ENCODE peak calls at places on chromosomes 3 and 15, in nine cellular contexts. J is NAMALWA; W is renal cortical epithelial cell; I is epithelial cell of proximal tubule; D is AML-193; V is H4; C is mesothelial cell of epicardium; K is iris pigment epithelial cell; X is activated T-helper 1 cell treated with anti-CD3 and anti-CD28 coated beads, Interleukin-12 subunit alpha, Interleukin-12 subunit beta, Interleukin-2, Interleukin-4 antibody, amounts not matched to agents 30 ng/mL and 10 ng/mL and 1 ng/mL, durations not matched to agents 14 hours and 24 hours and 36 hours. A is an unnamed sample.

GRCh38 chr3:87958289-87958688 is 100.5 kb downstream of the CGGBP1 start:
- DNase-seq in I (no peak), K (no peak), V (no peak), J (no peak), D (no peak), W (no peak), X (no peak), C (no peak), A (no peak)

GRCh38 chr3:16183601-16184270 is 9.3 kb downstream of the GALNT15 start:
- DNase-seq in X (no peak), D (no peak), V (peak), J (no peak), K (peak), C (no peak), W (peak), I (no peak), A (peak)

GRCh38 chr15:25054943-25055342 is 100.2 kb downstream of the SNRPN start:
- DNase-seq in D (no peak), K (no peak), I (no peak), C (peak), J (no peak), X (no peak), W (no peak), V (no peak), A (no peak)

GRCh38 chr15:29825205-29825604 is 2.9 kb upstream of the TJP1 start:
- DNase-seq in I (no peak), V (no peak), K (peak), J (peak), X (peak), D (no peak), W (no peak), C (no peak), A (no peak)

GRCh38 chr3:30400924-30401323 is 205.5 kb upstream of the TGFBR2 start:
- DNase-seq in V (no peak), J (no peak), X (no peak), W (no peak), I (no peak), C (no peak), K (peak), D (no peak), A (no peak)

GRCh38 chr3:151117044-151117443 is 31.6 kb downstream of the MED12L start:
- DNase-seq in C (no peak), J (no peak), W (no peak), V (no peak), X (no peak), I (no peak), D (no peak), K (no peak), A (no peak)

GRCh38 chr3:138323971-138324370 is 5.7 kb downstream of the NME9 start:
- DNase-seq in X (no peak), V (no peak), C (no peak), D (no peak), W (no peak), K (peak), J (no peak), I (no peak), A (no peak)

GRCh38 chr3:123389338-123389910 is 59.5 kb downstream of the ADCY5 start:
- DNase-seq in V (no peak), C (no peak), I (no peak), K (no peak), X (no peak), D (no peak), J (no peak), W (no peak), A (no peak)

GRCh38 chr15:54808321-54808720 is 388.4 kb downstream of the RSL24D1 start:
- DNase-seq in C (no peak), V (no peak), K (no peak), D (no peak), X (no peak), W (no peak), I (no peak), J (no peak), A (no peak)

GRCh38 chr3:106282931-106283330 is 414.1 kb upstream of the CBLB start:
- DNase-seq in I (peak), C (no peak), W (peak), J (no peak), V (no peak), X (no peak), D (no peak), K (no peak), A (no peak)

GRCh38 chr15:81411056-81411455 is 37.0 kb upstream of the TMC3 start:
- DNase-seq in V (no peak), D (no peak), X (no peak), I (no peak), J (no peak), K (no peak), W (no peak), C (no peak), A (no peak)

GRCh38 chr3:58333206-58334012 is 717 bp downstream of the PXK start:
- DNase-seq in C (no peak), K (no peak), J (peak), V (peak), D (peak), X (peak), W (peak), I (no peak), A (peak)

GRCh38 chr3:69292959-69293574 is 92.8 kb downstream of the FRMD4B start:
- DNase-seq in K (no peak), D (no peak), J (no peak), V (no peak), W (no peak), I (no peak), C (no peak), X (no peak), A (no peak)

GRCh38 chr15:60426870-60427528 is 29.2 kb upstream of the ANXA2 start:
- DNase-seq in K (peak), X (no peak), J (no peak), V (no peak), W (peak), D (no peak), I (no peak), C (no peak), A (peak)

GRCh38 chr15:91885054-91885453 is 31.5 kb downstream of the SLCO3A1 start:
- DNase-seq in C (no peak), J (no peak), V (no peak), D (no peak), W (no peak), K (no peak), X (no peak), I (no peak), A (no peak)

GRCh38 chr3:43970351-43970750 is 271.3 kb upstream of the TOPAZ1 start:
- DNase-seq in V (no peak), I (no peak), K (no peak), C (no peak), W (no peak), J (no peak), X (no peak), D (no peak), A (no peak)

GRCh38 chr3:100006570-100007271 is 107.6 kb downstream of the FILIP1L start:
- DNase-seq in K (peak), D (no peak), C (no peak), I (no peak), J (no peak), X (no peak), V (peak), W (peak), A (peak)

GRCh38 chr3:66404246-66404645 is 96.6 kb downstream of the LRIG1 start:
- DNase-seq in I (no peak), W (no peak), J (no peak), X (no peak), K (no peak), V (no peak), C (no peak), D (no peak), A (no peak)

GRCh38 chr15:74917676-74918075 is 11.0 kb upstream of the FAM219B start:
- DNase-seq in K (peak), X (no peak), I (no peak), D (no peak), C (no peak), J (no peak), W (no peak), V (no peak), A (no peak)

GRCh38 chr3:169509780-169510179 is 153.7 kb downstream of the MECOM start:
- DNase-seq in D (no peak), C (no peak), W (no peak), I (no peak), V (no peak), K (no peak), J (no peak), X (no peak), A (no peak)

GRCh38 chr3:27467545-27467944 is 16.6 kb downstream of the SLC4A7 start:
- DNase-seq in D (peak), J (peak), K (peak), V (peak), C (no peak), I (no peak), W (peak), X (no peak), A (peak)

GRCh38 chr3:123448503-123449091 is at the start of gene ADCY5:
- DNase-seq in W (no peak), C (no peak), K (peak), D (no peak), I (no peak), X (no peak), V (no peak), J (no peak), A (no peak)

GRCh38 chr3:176490357-176490756 is 706.9 kb downstream of the TBL1XR1 start:
- DNase-seq in V (no peak), C (no peak), D (no peak), K (no peak), J (no peak), X (no peak), W (peak), I (no peak), A (no peak)

GRCh38 chr15:80996247-80996646 is 4.5 kb upstream of the TLNRD1 start:
- DNase-seq in C (no peak), J (peak), I (no peak), K (peak), X (no peak), V (no peak), D (peak), W (no peak), A (peak)

GRCh38 chr3:79497447-79498111 is 270.2 kb downstream of the ROBO1 start:
- DNase-seq in C (no peak), D (peak), I (no peak), W (peak), J (peak), X (no peak), K (no peak), V (no peak), A (peak)